ENCODE peak calls at places on chromosomes 16 and 17, in five cellular contexts. W is HAP-1; R is activated T-cell treated with anti-CD3 and anti-CD28 coated beads, Interleukin-2, amount 50 U/mL, for 72 hours; T is NCI-H1436; U is GM12891. O is an unnamed sample.

GRCh38 chr17:38874505-38875419 is 4.9 kb downstream of the LASP1 start:
- DNase-seq in W (no peak), R (no peak), T (no peak), U (no peak), O (no peak)

GRCh38 chr16:69619514-69619913 is 53.7 kb downstream of the NFAT5 start:
- DNase-seq in W (no peak), R (no peak), T (no peak), U (no peak), O (no peak)

GRCh38 chr17:40316571-40317344 is 7.8 kb downstream of the RARA start:
- DNase-seq in W (no peak), R (no peak), T (no peak), U (no peak), O (peak; percentile 34)

GRCh38 chr17:82344175-82344907 is 10.8 kb upstream of the SECTM1 start:
- DNase-seq in W (no peak), R (no peak), T (no peak), U (no peak), O (no peak)

GRCh38 chr17:7523033-7523432 is 25.8 kb upstream of the TNFSF12 start:
- DNase-seq in W (peak; percentile 80), R (peak; percentile 47), T (no peak), U (no peak), O (peak; percentile 42)

GRCh38 chr17:50993544-50993943 is 127.1 kb downstream of the SPAG9 start:
- DNase-seq in W (no peak), R (no peak), T (no peak), U (no peak), O (no peak)

GRCh38 chr16:81376880-81377279 is 62.1 kb downstream of the GAN start:
- DNase-seq in W (no peak), R (peak; percentile 37), T (no peak), U (no peak), O (no peak)

GRCh38 chr17:7548585-7549400 is at the start of gene TNFSF12:
- DNase-seq in W (no peak), R (peak; percentile 73), T (no peak), U (peak; percentile 66), O (peak; percentile 40)

GRCh38 chr17:39838057-39838456 is 26.1 kb downstream of the IKZF3 start:
- DNase-seq in W (no peak), R (no peak), T (no peak), U (no peak), O (no peak)

GRCh38 chr17:79859676-79860615 is 20.7 kb upstream of the CBX4 start:
- DNase-seq in W (no peak), R (no peak), T (peak; percentile 60), U (no peak), O (no peak)

GRCh38 chr16:87461466-87461975 is 31.3 kb downstream of the ZCCHC14 start:
- DNase-seq in W (peak; percentile 83), R (peak; percentile 16), T (peak; percentile 79), U (no peak), O (peak; percentile 92)

GRCh38 chr17:31072186-31072585 is 22.6 kb upstream of the NF1 start:
- DNase-seq in W (peak; percentile 98), R (no peak), T (no peak), U (no peak), O (no peak)

GRCh38 chr17:29844339-29845048 is 85.5 kb downstream of the SSH2 start:
- DNase-seq in W (peak; percentile 49), R (no peak), T (peak; percentile 54), U (no peak), O (no peak)

GRCh38 chr17:33725675-33726271 is 432.7 kb upstream of the ASIC2 start:
- DNase-seq in W (no peak), R (peak; percentile 29), T (no peak), U (no peak), O (peak; percentile 3)

GRCh38 chr17:81076097-81076754 is 41.3 kb downstream of the BAIAP2 start:
- DNase-seq in W (no peak), R (no peak), T (no peak), U (no peak), O (peak; percentile 23)

GRCh38 chr17:57092171-57092570 is 7.1 kb downstream of the AKAP1 start:
- DNase-seq in W (no peak), R (no peak), T (no peak), U (no peak), O (no peak)

GRCh38 chr16:30527635-30528178 is 1.3 kb upstream of the ZNF768 start:
- DNase-seq in W (no peak), R (no peak), T (no peak), U (peak; percentile 58), O (peak; percentile 65)

GRCh38 chr17:17987901-17988300 is 15.2 kb downstream of the DRC3 start:
- DNase-seq in W (no peak), R (no peak), T (peak; percentile 51), U (no peak), O (peak; percentile 69)

GRCh38 chr17:51890710-51891109 is 267.8 kb downstream of the CA10 start:
- DNase-seq in W (no peak), R (no peak), T (no peak), U (no peak), O (no peak)

GRCh38 chr17:17959520-17960361 is 12.5 kb downstream of the TOM1L2 start:
- DNase-seq in W (no peak), R (peak; percentile 58), T (no peak), U (no peak), O (no peak)

GRCh38 chr17:45160505-45161287 is 979 bp upstream of the HEXIM2 start:
- DNase-seq in W (peak; percentile 40), R (peak; percentile 53), T (peak; percentile 79), U (no peak), O (peak; percentile 85)

GRCh38 chr16:58684001-58684353 is 593 bp downstream of the SLC38A7 start:
- DNase-seq in W (no peak), R (no peak), T (no peak), U (no peak), O (no peak)

GRCh38 chr17:70060415-70060814 is 14.6 kb upstream of the KCNJ16 start:
- DNase-seq in W (no peak), R (no peak), T (no peak), U (no peak), O (no peak)

GRCh38 chr16:74226361-74226979 is 70.1 kb upstream of the PSMD7 start:
- DNase-seq in W (peak; percentile 28), R (no peak), T (no peak), U (no peak), O (peak; percentile 26)

GRCh38 chr16:88542231-88542630 is 28.0 kb upstream of the ZC3H18 start:
- DNase-seq in W (no peak), R (no peak), T (no peak), U (no peak), O (no peak)

GRCh38 chr16:85462405-85463227 is 150.5 kb upstream of the GSE1 start:
- DNase-seq in W (peak; percentile 28), R (no peak), T (peak; percentile 66), U (no peak), O (peak; percentile 56)

GRCh38 chr16:55912022-55912421 is 36.8 kb upstream of the CES5A start:
- DNase-seq in W (no peak), R (no peak), T (no peak), U (no peak), O (no peak)

GRCh38 chr16:72637306-72637705 is 410.6 kb downstream of the ZFHX3 start:
- DNase-seq in W (no peak), R (no peak), T (no peak), U (no peak), O (no peak)

GRCh38 chr16:21663889-21664647 is at the start of gene OTOA:
- DNase-seq in W (no peak), R (peak; percentile 34), T (no peak), U (no peak), O (no peak)

GRCh38 chr16:68200120-68200783 is 35.7 kb downstream of the ESRP2 start:
- DNase-seq in W (no peak), R (no peak), T (no peak), U (no peak), O (no peak)

GRCh38 chr17:9343513-9343912 is 232.1 kb downstream of the STX8 start:
- DNase-seq in W (no peak), R (no peak), T (no peak), U (no peak), O (no peak)